ENCODE peak calls at places on chromosomes 4 and X, in five cellular contexts. H is choroid plexus epithelial cell, S is right atrium auricular region, D is hepatocyte, L is foreskin fibroblast. A is an unnamed sample.

GRCh38 chr4:155624478-155624877 is 42.2 kb upstream of the GUCY1A1 start:
- DNase-seq in H (no peak), L (no peak), S (no peak), D (no peak), A (no peak)

GRCh38 chrX:129665916-129666644 is 11.3 kb upstream of the APLN start:
- DNase-seq in D (no peak), H (peak; percentile 69), L (peak; percentile 68), S (no peak), A (peak; percentile 43)

GRCh38 chr4:184669251-184669650 is 19.7 kb downstream of the PRIMPOL start:
- DNase-seq in S (no peak), L (no peak), H (no peak), D (no peak), A (no peak)

GRCh38 chr4:114386637-114387233 is 211.9 kb upstream of the UGT8 start:
- DNase-seq in D (peak; percentile 53), H (peak; percentile 70), S (no peak), L (peak; percentile 14), A (peak; percentile 25)

GRCh38 chrX:14899607-14900006 is 26.4 kb downstream of the MOSPD2 start:
- DNase-seq in L (peak; percentile 43), H (peak; percentile 82), D (peak; percentile 8), S (no peak), A (peak; percentile 26)

GRCh38 chrX:149467920-149468319 is 37.2 kb downstream of the IDS start:
- DNase-seq in S (no peak), H (no peak), D (no peak), L (no peak), A (no peak)

GRCh38 chr4:180932365-180933001 is 1310.7 kb upstream of the TENM3 start:
- DNase-seq in H (peak; percentile 1), D (peak; percentile 13), S (no peak), L (no peak), A (no peak)

GRCh38 chr4:102344955-102345794 is at the start of gene SLC39A8:
- DNase-seq in L (peak; percentile 70), D (peak; percentile 93), S (peak; percentile 87), H (peak; percentile 89), A (peak; percentile 39)

GRCh38 chr4:150976478-150977118 is 38.5 kb downstream of the LRBA start:
- DNase-seq in S (no peak), H (no peak), D (no peak), L (no peak), A (no peak)

GRCh38 chr4:114108869-114109268 is 129.4 kb upstream of the ARSJ start:
- DNase-seq in H (peak; percentile 34), L (peak; percentile 55), S (no peak), D (no peak), A (peak; percentile 69)

GRCh38 chr4:11313157-11313943 is 115.3 kb downstream of the HS3ST1 start:
- DNase-seq in L (no peak), S (no peak), H (no peak), D (no peak), A (no peak)

GRCh38 chr4:7199771-7200441 is 7.6 kb downstream of the SORCS2 start:
- DNase-seq in L (no peak), H (no peak), D (no peak), S (no peak), A (no peak)

GRCh38 chr4:635851-636627 is 10.7 kb downstream of the PDE6B start:
- DNase-seq in S (no peak), L (no peak), D (no peak), H (no peak), A (no peak)

GRCh38 chr4:85147481-85148076 is 181.1 kb upstream of the WDFY3 start:
- DNase-seq in D (peak; percentile 81), H (peak; percentile 84), L (peak; percentile 43), S (peak; percentile 76), A (peak; percentile 36)

GRCh38 chrX:154321624-154322023 is 26.0 kb downstream of the TKTL1 start:
- DNase-seq in D (no peak), H (peak; percentile 32), S (no peak), L (peak; percentile 9), A (no peak)

GRCh38 chrX:2697306-2697705 is 6.2 kb downstream of the CD99 start:
- DNase-seq in S (no peak), H (no peak), L (no peak), D (no peak), A (no peak)

GRCh38 chr4:110359076-110359475 is 116.9 kb upstream of the ENPEP start:
- DNase-seq in S (no peak), D (no peak), H (no peak), L (no peak), A (no peak)

GRCh38 chrX:115147220-115147619 is 42.0 kb upstream of the RBMXL3 start:
- DNase-seq in S (no peak), D (no peak), L (peak; percentile 0), H (peak; percentile 36), A (no peak)

GRCh38 chr4:127843704-127844604 is 36.7 kb upstream of the PLK4 start:
- DNase-seq in L (no peak), H (no peak), D (no peak), S (no peak), A (no peak)

GRCh38 chr4:56871357-56871993 is 36.2 kb upstream of the REST start:
- DNase-seq in H (peak; percentile 14), D (peak; percentile 11), L (no peak), S (no peak), A (peak; percentile 24)

GRCh38 chr4:78661923-78662521 is 110.5 kb downstream of the ANXA3 start:
- DNase-seq in D (peak; percentile 45), H (peak; percentile 91), S (no peak), L (peak; percentile 61), A (no peak)

GRCh38 chrX:19990225-19990518 is 689 bp downstream of the BCLAF3 start:
- DNase-seq in D (no peak), H (peak; percentile 3), L (peak; percentile 2), S (no peak), A (no peak)

GRCh38 chr4:25057299-25057698 is 26.6 kb upstream of the LGI2 start:
- DNase-seq in D (no peak), H (no peak), L (no peak), S (no peak), A (no peak)

GRCh38 chrX:68894513-68895338 is 65.9 kb downstream of the EFNB1 start:
- DNase-seq in L (peak; percentile 12), S (peak; percentile 69), D (peak; percentile 60), H (peak; percentile 38), A (no peak)

GRCh38 chrX:49995021-49995731 is 72.8 kb downstream of the CLCN5 start:
- DNase-seq in L (peak; percentile 51), S (no peak), D (peak; percentile 16), H (peak; percentile 64), A (peak; percentile 26)

GRCh38 chr4:54229631-54230478 is 762 bp downstream of the PDGFRA start:
- DNase-seq in D (peak; percentile 34), H (peak; percentile 72), S (no peak), L (no peak), A (no peak)

GRCh38 chr4:188374870-188375269 is 235.6 kb downstream of the TRIML1 start:
- DNase-seq in H (no peak), L (no peak), D (no peak), S (no peak), A (no peak)

GRCh38 chr4:188372051-188372450 is 232.8 kb downstream of the TRIML1 start:
- DNase-seq in L (peak; percentile 5), H (peak; percentile 4), D (no peak), S (no peak), A (peak; percentile 1)

GRCh38 chr4:188370781-188371180 is 231.5 kb downstream of the TRIML1 start:
- DNase-seq in L (no peak), S (no peak), D (no peak), H (no peak), A (no peak)

DNA sequence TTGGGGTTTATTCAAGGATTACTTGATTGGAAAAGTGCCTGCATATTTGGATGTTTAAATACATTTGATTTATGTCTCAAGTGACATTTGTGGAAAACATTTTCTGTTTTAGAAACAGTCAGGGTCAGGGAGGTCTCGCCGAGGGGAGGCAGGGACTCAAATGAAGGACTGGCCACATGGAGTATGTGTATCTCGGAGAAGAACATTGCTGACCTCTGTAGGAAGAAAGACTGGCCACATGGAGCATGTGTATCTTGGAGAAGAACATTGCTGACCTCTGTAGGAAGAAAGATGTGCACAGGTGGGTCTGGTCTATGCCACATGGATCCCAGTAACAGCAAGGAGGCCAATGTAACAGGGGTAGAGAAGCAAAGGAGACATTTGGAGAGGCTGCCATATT is 233.6 kb downstream of the TRIML1 start:
- DNase-seq in S (no peak), D (peak; percentile 80), H (no peak), L (no peak), A (peak; percentile 1)
- TF ChIP-seq CTCF in S (no peak), D (peak; percentile 52), H (no peak), L (no peak), A (no peak)

GRCh38 chr4:153521467-153521866 is 55.3 kb downstream of the TMEM131L start:
- DNase-seq in H (no peak), D (no peak), S (no peak), L (no peak), A (no peak)

GRCh38 chr4:153521995-153522799 is 56.0 kb downstream of the TMEM131L start:
- DNase-seq in S (no peak), L (no peak), D (no peak), H (no peak), A (no peak)

GRCh38 chr4:153519677-153520076 is 53.5 kb downstream of the TMEM131L start:
- DNase-seq in S (no peak), L (no peak), H (no peak), D (no peak), A (no peak)

GRCh38 chr4:153520227-153520626 is 54.1 kb downstream of the TMEM131L start:
- DNase-seq in D (no peak), L (no peak), S (no peak), H (no peak), A (no peak)

DNA sequence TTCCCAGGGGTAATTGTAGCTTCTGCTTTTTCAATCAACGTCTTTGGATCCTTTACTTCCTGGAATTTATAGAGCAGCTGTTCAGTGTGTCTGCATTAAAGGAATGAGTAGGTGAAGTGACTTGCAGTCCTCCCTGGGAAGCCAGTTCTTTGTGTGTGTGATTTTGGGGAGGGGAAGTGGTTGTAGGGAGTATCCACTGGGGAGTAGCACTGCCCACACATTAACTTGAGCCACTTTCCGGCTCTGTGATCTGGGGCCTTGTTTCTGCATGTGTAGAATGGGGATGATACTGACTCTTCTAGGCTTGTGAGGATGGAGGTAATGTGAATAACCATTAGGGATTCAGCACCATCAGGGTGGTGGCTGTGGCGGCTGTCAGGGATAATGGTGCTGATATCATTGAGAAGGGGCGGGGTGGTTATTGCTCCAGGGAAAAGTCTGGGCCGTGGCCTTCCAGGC is 54.7 kb downstream of the TMEM131L start:
- DNase-seq in D (no peak), H (no peak), L (no peak), S (no peak), A (no peak)
- H3K4me3 ChIP-seq in D (no peak overlapping the region), H (no peak overlapping the region), L (no peak overlapping the region), S (no peak overlapping the region), A (no peak overlapping the region)

GRCh38 chr4:168153596-168154440 is 61.5 kb downstream of the ANXA10 start:
- DNase-seq in S (peak; percentile 73), L (peak; percentile 72), H (peak; percentile 93), D (peak; percentile 87), A (peak; percentile 36)
- TF ChIP-seq CTCF in S (peak; percentile 48), L (peak; percentile 65), H (peak; percentile 77), D (peak; percentile 89), A (peak; percentile 65)

DNA sequence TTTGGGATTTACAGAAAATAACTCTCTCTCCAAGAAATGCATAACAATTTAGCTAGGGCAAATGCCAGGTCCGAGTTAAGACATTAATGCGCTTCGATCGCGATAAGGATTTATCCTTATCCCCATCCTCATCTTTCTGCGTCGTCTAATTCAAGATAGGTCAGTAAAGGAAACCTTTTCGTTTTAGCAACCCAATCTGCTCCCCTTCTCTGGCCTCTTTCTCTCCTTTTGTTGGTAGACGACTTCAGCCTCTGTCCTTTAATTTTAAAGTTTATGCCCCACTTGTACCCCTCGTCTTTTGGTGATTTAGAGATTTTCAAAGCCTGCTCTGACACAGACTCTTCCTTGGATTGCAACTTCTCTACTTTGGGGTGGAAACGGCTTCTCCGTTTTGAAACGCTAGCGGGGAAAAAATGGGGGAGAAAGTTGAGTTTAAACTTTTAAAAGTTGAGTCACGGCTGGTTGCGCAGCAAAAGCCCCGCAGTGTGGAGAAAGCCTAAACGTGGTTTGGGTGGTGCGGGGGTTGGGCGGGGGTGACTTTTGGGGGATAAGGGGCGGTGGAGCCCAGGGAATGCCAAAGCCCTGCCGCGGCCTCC is 533 bp upstream of the FGF2 start:
- DNase-seq in S (no peak), D (no peak), L (no peak), H (peak; percentile 22), A (no peak)
- H3K4me3 ChIP-seq in S (peak overlapping the region; percentile 64), D (peak overlapping the region; percentile 84), L (peak overlapping the region; percentile 91), H (peak overlapping the region; percentile 82), A (peak overlapping the region; percentile 88)